ENCODE peak calls at places on chromosomes 7 and 10, in four cellular contexts. One of them, this sample, is unnamed. For H3K4me1, the result is how much of the 10 kb centered on the place peaks cover.

GRCh38 chr10:132904169-132904813 is 38.1 kb downstream of the CFAP46 start:
- DNase-seq in PC-3: peak
- DNase-seq in gastrocnemius medialis: no peak
- DNase-seq in tibial nerve: no peak
- DNase-seq in this sample: no peak

GRCh38 chr7:33836797-33837355 is 68.5 kb upstream of the BMPER start:
- DNase-seq in PC-3: peak
- DNase-seq in gastrocnemius medialis: no peak
- DNase-seq in tibial nerve: no peak
- DNase-seq in this sample: no peak

GRCh38 chr10:66322261-66322660 is 603.6 kb upstream of the LRRTM3 start:
- DNase-seq in PC-3: peak
- DNase-seq in gastrocnemius medialis: no peak
- DNase-seq in tibial nerve: no peak
- DNase-seq in this sample: no peak

GRCh38 chr7:25029075-25029474 is 49.1 kb upstream of the OSBPL3 start:
- DNase-seq in PC-3: no peak
- DNase-seq in gastrocnemius medialis: no peak
- DNase-seq in tibial nerve: no peak
- DNase-seq in this sample: no peak

GRCh38 chr7:73487486-73487885 is 34.6 kb downstream of the BAZ1B start:
- DNase-seq in PC-3: no peak
- DNase-seq in gastrocnemius medialis: no peak
- DNase-seq in tibial nerve: no peak
- DNase-seq in this sample: no peak

GRCh38 chr7:152615052-152615741 is 60.7 kb downstream of the XRCC2 start:
- DNase-seq in PC-3: no peak
- DNase-seq in gastrocnemius medialis: no peak
- DNase-seq in tibial nerve: no peak
- DNase-seq in this sample: no peak

GRCh38 chr10:43160067-43160918 is 22.0 kb downstream of the CSGALNACT2 start:
- DNase-seq in PC-3: peak
- DNase-seq in gastrocnemius medialis: no peak
- DNase-seq in tibial nerve: no peak
- DNase-seq in this sample: no peak

GRCh38 chr10:110134917-110135316 is 72.5 kb upstream of the MXI1 start:
- DNase-seq in PC-3: no peak
- DNase-seq in gastrocnemius medialis: no peak
- DNase-seq in tibial nerve: no peak
- DNase-seq in this sample: no peak

GRCh38 chr7:131945313-131945831 is 388.9 kb upstream of the PODXL start:
- DNase-seq in PC-3: peak
- DNase-seq in gastrocnemius medialis: no peak
- DNase-seq in tibial nerve: no peak
- DNase-seq in this sample: no peak

GRCh38 chr7:51316262-51316665 is 345 bp downstream of the COBL start:
- DNase-seq in PC-3: peak
- DNase-seq in gastrocnemius medialis: peak
- DNase-seq in tibial nerve: no peak
- DNase-seq in this sample: no peak

GRCh38 chr10:125479059-125479458 is 203.9 kb downstream of the TEX36 start:
- DNase-seq in PC-3: peak
- DNase-seq in gastrocnemius medialis: no peak
- DNase-seq in tibial nerve: no peak
- DNase-seq in this sample: no peak

GRCh38 chr10:78754269-78755074 is 314.3 kb upstream of the ZMIZ1 start:
- DNase-seq in PC-3: peak
- DNase-seq in gastrocnemius medialis: no peak
- DNase-seq in tibial nerve: no peak
- DNase-seq in this sample: no peak

GRCh38 chr7:1646391-1646790 is 23.7 kb upstream of the ELFN1 start:
- DNase-seq in PC-3: no peak
- DNase-seq in gastrocnemius medialis: no peak
- DNase-seq in tibial nerve: no peak
- DNase-seq in this sample: no peak

GRCh38 chr10:96090463-96090800 is 39.7 kb upstream of the ZNF518A start:
- DNase-seq in PC-3: no peak
- DNase-seq in gastrocnemius medialis: no peak
- DNase-seq in tibial nerve: no peak
- DNase-seq in this sample: no peak

GRCh38 chr7:131284702-131285419 is 42.8 kb upstream of the MKLN1 start:
- DNase-seq in PC-3: no peak
- DNase-seq in gastrocnemius medialis: peak
- DNase-seq in tibial nerve: peak
- DNase-seq in this sample: peak

GRCh38 chr10:118349235-118349634 is 7.1 kb upstream of the FAM204A start:
- DNase-seq in PC-3: no peak
- DNase-seq in gastrocnemius medialis: no peak
- DNase-seq in tibial nerve: no peak
- DNase-seq in this sample: no peak

GRCh38 chr7:1295776-1296726 is 63.4 kb downstream of the UNCX start:
- DNase-seq in PC-3: no peak
- DNase-seq in gastrocnemius medialis: no peak
- DNase-seq in tibial nerve: no peak
- DNase-seq in this sample: no peak

GRCh38 chr7:105643857-105644256 is 62.6 kb upstream of the EFCAB10 start:
- DNase-seq in PC-3: no peak
- DNase-seq in gastrocnemius medialis: no peak
- DNase-seq in tibial nerve: no peak
- DNase-seq in this sample: no peak

GRCh38 chr7:105876964-105877601 is 684 bp upstream of the ATXN7L1 start:
- DNase-seq in PC-3: peak
- DNase-seq in gastrocnemius medialis: peak
- DNase-seq in tibial nerve: no peak
- DNase-seq in this sample: no peak

GRCh38 chr10:70502406-70502805 is 23.8 kb downstream of the PALD1 start:
- DNase-seq in PC-3: no peak
- DNase-seq in gastrocnemius medialis: no peak
- DNase-seq in tibial nerve: no peak
- DNase-seq in this sample: no peak

GRCh38 chr10:42648512-42648911 is 10.1 kb upstream of the ZNF33B start:
- DNase-seq in PC-3: no peak
- DNase-seq in gastrocnemius medialis: no peak
- DNase-seq in tibial nerve: no peak
- DNase-seq in this sample: no peak

GRCh38 chr10:70893227-70894006 is 5.1 kb upstream of the PCBD1 start:
- DNase-seq in PC-3: no peak
- DNase-seq in gastrocnemius medialis: no peak
- DNase-seq in tibial nerve: no peak
- DNase-seq in this sample: no peak

GRCh38 chr10:3714957-3715356 is 70.1 kb downstream of the KLF6 start:
- DNase-seq in PC-3: no peak
- DNase-seq in gastrocnemius medialis: no peak
- DNase-seq in tibial nerve: no peak
- DNase-seq in this sample: no peak
- H3K4me1 ChIP-seq in PC-3: under half
- H3K4me1 ChIP-seq in gastrocnemius medialis: under half
- H3K4me1 ChIP-seq in tibial nerve: under half
- H3K4me1 ChIP-seq in this sample: under half

DNA sequence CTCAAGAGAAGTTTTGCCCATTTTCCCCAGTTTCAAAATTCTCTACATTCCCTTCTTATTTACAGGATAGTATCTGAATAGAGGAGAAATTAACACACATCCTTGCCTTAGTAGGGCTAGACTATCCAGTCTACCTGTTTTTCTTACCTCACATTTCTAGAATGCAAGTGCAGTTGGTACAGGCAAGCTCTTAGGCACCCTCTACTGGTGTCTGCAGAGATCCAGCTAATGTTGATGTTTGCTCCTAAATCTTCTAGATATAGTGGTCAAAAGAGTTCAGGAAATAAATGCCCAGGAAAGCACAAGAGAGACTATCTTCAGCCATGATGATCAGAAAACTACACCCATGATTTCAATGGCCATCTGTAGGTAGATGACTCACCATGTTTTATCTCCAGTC is 205.3 kb downstream of the HTR7 start:
- DNase-seq in PC-3: peak
- DNase-seq in gastrocnemius medialis: no peak
- DNase-seq in tibial nerve: no peak
- DNase-seq in this sample: no peak
- TF ChIP-seq CTCF in PC-3: peak
- TF ChIP-seq CTCF in gastrocnemius medialis: no peak
- TF ChIP-seq CTCF in tibial nerve: no peak
- TF ChIP-seq CTCF in this sample: no peak

GRCh38 chr10:100653238-100653956 is 92.0 kb upstream of the PAX2 start:
- DNase-seq in PC-3: no peak
- DNase-seq in gastrocnemius medialis: no peak
- DNase-seq in tibial nerve: no peak
- DNase-seq in this sample: no peak
- H3K4me3 ChIP-seq in PC-3: no peak
- H3K4me3 ChIP-seq in gastrocnemius medialis: no peak
- H3K4me3 ChIP-seq in tibial nerve: peak
- H3K4me3 ChIP-seq in this sample: peak

GRCh38 chr7:116571552-116571951 is 46.7 kb downstream of the CAV1 start:
- DNase-seq in PC-3: peak
- DNase-seq in gastrocnemius medialis: no peak
- DNase-seq in tibial nerve: no peak
- DNase-seq in this sample: no peak

GRCh38 chr7:116571037-116571436 is 46.2 kb downstream of the CAV1 start:
- DNase-seq in PC-3: peak
- DNase-seq in gastrocnemius medialis: no peak
- DNase-seq in tibial nerve: no peak
- DNase-seq in this sample: no peak

GRCh38 chr7:116573541-116573940 is 48.7 kb downstream of the CAV1 start:
- DNase-seq in PC-3: no peak
- DNase-seq in gastrocnemius medialis: no peak
- DNase-seq in tibial nerve: no peak
- DNase-seq in this sample: no peak

GRCh38 chr7:116570306-116570705 is 45.5 kb downstream of the CAV1 start:
- DNase-seq in PC-3: no peak
- DNase-seq in gastrocnemius medialis: no peak
- DNase-seq in tibial nerve: no peak
- DNase-seq in this sample: no peak

GRCh38 chr7:116572036-116572435 is 47.2 kb downstream of the CAV1 start:
- DNase-seq in PC-3: no peak
- DNase-seq in gastrocnemius medialis: no peak
- DNase-seq in tibial nerve: no peak
- DNase-seq in this sample: no peak
- H3K4me1 ChIP-seq in PC-3: half or more
- H3K4me1 ChIP-seq in gastrocnemius medialis: under half
- H3K4me1 ChIP-seq in tibial nerve: under half
- H3K4me1 ChIP-seq in this sample: under half

This sample was measured in thoracic aorta.